ENCODE peak calls at places on chromosomes 12 and 14, in five cellular contexts. G is astrocyte of the spinal cord, C is HFFc6, X is tibial nerve, P is GM12865. I is an unnamed sample.
A peak's percentile ranks its signal among the peaks of the same experiment; 100 is the strongest.

GRCh38 chr14:104580961-104581360 is 1.4 kb downstream of the C14orf180 start:
- DNase-seq in G (no peak), C (no peak), X (no peak), P (no peak), I (no peak)

GRCh38 chr14:40581264-40581663 is 1025.4 kb upstream of the LRFN5 start:
- DNase-seq in G (no peak), C (no peak), X (no peak), P (no peak), I (no peak)

GRCh38 chr12:85572956-85573355 is 263.3 kb downstream of the RASSF9 start:
- DNase-seq in G (no peak), C (no peak), X (no peak), P (no peak), I (no peak)

GRCh38 chr12:45298721-45299120 is 82.8 kb downstream of the ANO6 start:
- DNase-seq in G (no peak), C (no peak), X (no peak), P (no peak), I (no peak)

GRCh38 chr14:93285048-93285447 is 47.8 kb downstream of the BTBD7 start:
- DNase-seq in G (peak; percentile 52), C (no peak), X (no peak), P (peak; percentile 17), I (no peak)

GRCh38 chr12:65640489-65640901 is 183.8 kb upstream of the HMGA2 start:
- DNase-seq in G (peak; percentile 89), C (no peak), X (peak; percentile 31), P (no peak), I (no peak)

GRCh38 chr12:45789025-45789424 is 59.5 kb downstream of the ARID2 start:
- DNase-seq in G (peak; percentile 13), C (no peak), X (peak; percentile 17), P (peak; percentile 12), I (no peak)

GRCh38 chr12:51086933-51087332 is 3.5 kb upstream of the CSRNP2 start:
- DNase-seq in G (no peak), C (no peak), X (no peak), P (no peak), I (no peak)

GRCh38 chr12:47577213-47577612 is 128.6 kb downstream of the RPAP3 start:
- DNase-seq in G (no peak), C (no peak), X (no peak), P (no peak), I (no peak)

GRCh38 chr12:92145481-92145730 is 240 bp downstream of the BTG1 start:
- DNase-seq in G (no peak), C (no peak), X (no peak), P (no peak), I (no peak)

GRCh38 chr12:115598827-115599226 is 678.7 kb downstream of the MED13L start:
- DNase-seq in G (no peak), C (no peak), X (no peak), P (no peak), I (no peak)

GRCh38 chr14:105577339-105577861 is 51.0 kb downstream of the TMEM121 start:
- DNase-seq in G (no peak), C (no peak), X (no peak), P (peak; percentile 75), I (peak; percentile 54)

GRCh38 chr12:131831635-131832041 is 3.4 kb downstream of the MMP17 start:
- DNase-seq in G (no peak), C (peak; percentile 38), X (no peak), P (no peak), I (no peak)

GRCh38 chr12:24756479-24757024 is 192.3 kb downstream of the BCAT1 start:
- DNase-seq in G (no peak), C (no peak), X (no peak), P (no peak), I (no peak)

GRCh38 chr12:108772247-108772646 is 40.9 kb upstream of the CORO1C start:
- DNase-seq in G (no peak), C (no peak), X (no peak), P (peak; percentile 85), I (peak; percentile 48)

GRCh38 chr14:21264025-21264801 is 5.0 kb downstream of the HNRNPC start:
- DNase-seq in G (peak; percentile 88), C (peak; percentile 87), X (no peak), P (peak; percentile 72), I (no peak)

GRCh38 chr14:21933681-21934080 is 260.1 kb upstream of the OR4E1 start:
- DNase-seq in G (no peak), C (no peak), X (no peak), P (no peak), I (no peak)

GRCh38 chr14:87952307-87953094 is 40.5 kb downstream of the GALC start:
- DNase-seq in G (no peak), C (no peak), X (no peak), P (peak; percentile 60), I (no peak)

GRCh38 chr12:54239568-54239967 is 40.4 kb downstream of the CBX5 start:
- DNase-seq in G (no peak), C (no peak), X (no peak), P (no peak), I (no peak)

GRCh38 chr14:104496095-104496494 is 83.5 kb upstream of the C14orf180 start:
- DNase-seq in G (no peak), C (no peak), X (no peak), P (no peak), I (no peak)

GRCh38 chr12:82527165-82527780 is 159.4 kb upstream of the TMTC2 start:
- DNase-seq in G (peak; percentile 69), C (peak; percentile 50), X (peak; percentile 50), P (peak; percentile 81), I (peak; percentile 15)

GRCh38 chr12:124464062-124464461 is 103.3 kb downstream of the NCOR2 start:
- DNase-seq in G (no peak), C (no peak), X (no peak), P (no peak), I (no peak)
- TF ChIP-seq CTCF in G (no peak), C (no peak), X (no peak), P (no peak), I (no peak)

DNA sequence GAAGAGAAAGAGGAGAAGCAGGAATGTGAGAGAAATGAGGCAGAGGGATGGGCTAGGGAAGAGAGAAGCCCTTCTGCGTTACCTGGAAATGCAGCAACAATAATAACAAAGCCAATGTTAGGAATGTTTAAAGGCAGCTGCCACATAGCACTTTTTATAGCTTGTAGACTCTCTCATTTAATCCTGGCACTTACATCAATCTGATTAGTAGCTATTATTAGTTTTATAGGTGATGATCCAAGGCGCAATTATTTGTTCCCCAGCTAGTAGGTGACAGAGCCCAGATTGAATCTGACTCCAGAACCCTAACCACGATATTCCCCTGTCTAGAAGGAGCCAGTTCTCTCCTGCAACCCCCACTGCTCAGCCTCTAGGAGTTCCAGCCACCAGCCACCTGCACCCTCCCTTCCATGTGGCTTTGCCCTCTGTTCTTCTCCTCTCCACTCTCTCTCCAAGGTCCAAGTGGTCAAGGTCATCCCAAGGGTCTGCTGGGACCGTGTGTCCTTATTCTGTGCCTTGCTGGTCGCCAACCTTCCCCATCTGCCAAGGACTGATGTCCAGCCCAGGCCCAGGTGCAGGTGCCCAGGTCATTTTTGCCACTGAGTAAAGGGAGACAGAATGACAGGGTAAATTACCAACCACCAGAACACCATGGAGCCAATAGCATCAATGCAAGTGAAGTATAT is 29.4 kb upstream of the CIPC start:
- DNase-seq in G (no peak), C (no peak), X (no peak), P (no peak), I (no peak)
- TF ChIP-seq CTCF in G (no peak), C (peak; percentile 45), X (no peak), P (no peak), I (no peak)

GRCh38 chr12:107552263-107552662 is 133.3 kb upstream of the PWP1 start:
- DNase-seq in G (no peak), C (no peak), X (no peak), P (no peak), I (no peak)

GRCh38 chr12:107557589-107558100 is 128.0 kb upstream of the PWP1 start:
- DNase-seq in G (no peak), C (no peak), X (no peak), P (no peak), I (no peak)

GRCh38 chr12:107557026-107557425 is 128.6 kb upstream of the PWP1 start:
- DNase-seq in G (no peak), C (no peak), X (no peak), P (no peak), I (no peak)

GRCh38 chr12:107553211-107553765 is 132.3 kb upstream of the PWP1 start:
- DNase-seq in G (no peak), C (no peak), X (no peak), P (no peak), I (no peak)

DNA sequence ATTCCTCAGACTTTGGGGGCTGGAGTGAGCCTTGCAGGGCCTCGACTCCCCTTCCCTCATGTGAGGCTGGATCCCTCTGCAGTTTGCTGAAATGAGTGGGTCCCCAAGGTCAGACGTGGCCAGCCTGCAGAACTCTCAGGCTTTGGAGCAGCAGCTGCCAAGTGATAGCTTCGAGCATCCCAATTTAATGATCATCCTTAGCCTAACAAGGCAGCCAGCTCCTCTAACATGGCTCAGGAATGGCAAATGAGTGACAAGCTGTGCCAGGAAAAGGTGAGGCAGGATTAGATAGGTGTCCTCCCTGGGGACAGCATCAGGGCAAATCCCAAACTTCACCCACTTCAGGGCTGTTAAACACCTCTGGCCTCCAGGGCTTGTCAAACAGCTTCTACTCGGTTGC is 130.7 kb upstream of the PWP1 start:
- DNase-seq in G (no peak), C (no peak), X (no peak), P (no peak), I (no peak)
- TF ChIP-seq CTCF in G (no peak), C (no peak), X (no peak), P (no peak), I (no peak)

GRCh38 chr12:21602774-21603173 is 1.9 kb downstream of the GYS2 start:
- DNase-seq in G (no peak), C (no peak), X (no peak), P (no peak), I (no peak)

GRCh38 chr12:21606175-21606574 is 1.5 kb upstream of the GYS2 start:
- DNase-seq in G (no peak), C (no peak), X (no peak), P (no peak), I (no peak)

GRCh38 chr12:21604245-21605101 is at the start of gene GYS2:
- DNase-seq in G (no peak), C (no peak), X (no peak), P (no peak), I (no peak)

DNA sequence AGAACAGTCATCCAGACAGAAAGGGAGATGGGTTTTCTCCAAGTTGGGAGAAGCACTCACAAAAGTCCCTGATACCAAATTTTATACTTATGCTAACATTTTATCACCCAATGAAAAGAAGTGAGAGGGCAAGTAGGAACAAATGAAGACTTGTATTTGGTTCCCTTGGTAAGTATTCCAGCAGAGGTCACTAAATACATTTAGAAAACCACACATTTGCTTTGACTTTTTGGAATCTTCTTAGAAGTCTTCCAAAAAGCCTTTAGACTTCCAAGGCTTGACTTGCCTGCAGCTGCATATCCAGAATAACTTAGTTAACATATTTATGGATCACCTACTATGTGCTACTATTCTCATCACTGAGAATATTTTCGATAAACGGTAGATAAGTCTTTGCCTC is 3.1 kb upstream of the GYS2 start:
- DNase-seq in G (peak; percentile 33), C (peak; percentile 1), X (no peak), P (no peak), I (no peak)
- TF ChIP-seq CTCF in G (peak; percentile 28), C (peak; percentile 53), X (no peak), P (no peak), I (no peak)

I was measured in GM12864.